ENCODE peak calls at places on chromosomes 11 and 22, in eight cellular contexts. L is fibroblast of lung, O is transverse colon, H is suprapubic skin, U is kidney, Q is endodermal cell, T is body of pancreas, B is A549. I is an unnamed sample.

GRCh38 chr11:62604460-62605130 is 2.9 kb upstream of the MTA2 start:
- DNase-seq in Q (peak; percentile 63), H (no peak), U (no peak), T (no peak), B (peak; percentile 31), L (no peak), O (no peak), I (peak; percentile 41)

GRCh38 chr11:101127699-101128570 is 1.7 kb downstream of the PGR start:
- DNase-seq in O (peak; percentile 28), L (peak; percentile 6), Q (peak; percentile 85), H (peak; percentile 79), B (no peak), U (peak; percentile 87), T (peak; percentile 4), I (no peak)

GRCh38 chr22:43176090-43176489 is 10.8 kb downstream of the TTLL12 start:
- DNase-seq in B (no peak), O (no peak), L (no peak), H (no peak), T (no peak), U (peak; percentile 70), Q (no peak), I (no peak)

GRCh38 chr22:32335471-32335870 is 22.2 kb upstream of the RFPL3 start:
- DNase-seq in T (no peak), B (no peak), L (no peak), Q (no peak), O (no peak), U (no peak), H (no peak), I (no peak)

GRCh38 chr22:42344391-42344861 is 74.0 kb upstream of the TCF20 start:
- DNase-seq in T (no peak), O (no peak), L (peak; percentile 17), U (no peak), H (no peak), Q (peak; percentile 89), B (no peak), I (no peak)

GRCh38 chr11:76598426-76598839 is 72.1 kb downstream of the LRRC32 start:
- DNase-seq in L (peak; percentile 71), Q (peak; percentile 77), U (no peak), O (no peak), T (no peak), H (peak; percentile 77), B (peak; percentile 64), I (no peak)

GRCh38 chr11:95599959-95600586 is 189.5 kb downstream of the FAM76B start:
- DNase-seq in Q (no peak), U (no peak), O (no peak), H (no peak), L (no peak), B (no peak), T (no peak), I (no peak)

GRCh38 chr11:71109186-71109585 is 143.2 kb downstream of the SHANK2 start:
- DNase-seq in O (no peak), Q (no peak), T (no peak), B (no peak), H (no peak), L (no peak), U (no peak), I (no peak)

GRCh38 chr11:88370782-88371181 is 33.2 kb upstream of the CTSC start:
- DNase-seq in O (no peak), Q (no peak), T (no peak), L (no peak), B (no peak), U (no peak), H (no peak), I (no peak)

GRCh38 chr11:16896716-16897115 is 117.5 kb downstream of the PLEKHA7 start:
- DNase-seq in H (no peak), L (no peak), O (no peak), T (no peak), Q (no peak), U (no peak), B (no peak), I (no peak)

GRCh38 chr11:102626686-102627085 is 1.6 kb upstream of the MMP20 start:
- DNase-seq in H (no peak), B (no peak), Q (no peak), O (no peak), T (no peak), U (no peak), L (no peak), I (no peak)

GRCh38 chr22:30890689-30891442 is 77.7 kb downstream of the MORC2 start:
- DNase-seq in O (peak; percentile 41), L (peak; percentile 23), B (peak; percentile 36), U (peak; percentile 77), Q (peak; percentile 91), T (peak; percentile 35), H (peak; percentile 72), I (peak; percentile 32)

GRCh38 chr11:57131080-57131790 is 50.5 kb upstream of the LRRC55 start:
- DNase-seq in L (peak; percentile 10), Q (peak; percentile 93), O (peak; percentile 25), U (no peak), B (peak; percentile 45), H (no peak), T (peak; percentile 20), I (no peak)

GRCh38 chr11:68150029-68150428 is 28.8 kb upstream of the CHKA start:
- DNase-seq in T (peak; percentile 93), Q (no peak), U (no peak), O (no peak), L (peak; percentile 30), B (no peak), H (peak; percentile 48), I (peak; percentile 77)

GRCh38 chr11:134028368-134028920 is 40.4 kb upstream of the JAM3 start:
- DNase-seq in Q (no peak), U (no peak), B (no peak), O (no peak), L (no peak), H (no peak), T (no peak), I (no peak)

GRCh38 chr22:45870011-45870410 is 107.0 kb downstream of the WNT7B start:
- DNase-seq in H (no peak), Q (no peak), L (no peak), B (no peak), T (no peak), U (no peak), O (no peak), I (no peak)

GRCh38 chr11:120532511-120533196 is 21.1 kb downstream of the GRIK4 start:
- DNase-seq in H (no peak), Q (no peak), T (no peak), U (no peak), L (peak; percentile 62), B (no peak), O (no peak), I (no peak)

GRCh38 chr11:124897681-124898680 is at the start of gene ROBO4:
- DNase-seq in L (peak; percentile 92), Q (peak; percentile 60), H (no peak), O (no peak), U (no peak), B (no peak), T (no peak), I (no peak)

GRCh38 chr11:22510741-22511140 is 114.9 kb downstream of the FANCF start:
- DNase-seq in T (no peak), U (no peak), B (no peak), Q (no peak), O (no peak), H (no peak), L (peak; percentile 38), I (no peak)

GRCh38 chr11:13691296-13691899 is 22.9 kb downstream of the FAR1 start:
- DNase-seq in T (no peak), B (no peak), U (no peak), L (peak; percentile 13), O (no peak), Q (no peak), H (no peak), I (no peak)

GRCh38 chr11:13682212-13682611 is 13.7 kb downstream of the FAR1 start:
- DNase-seq in L (peak; percentile 12), U (no peak), H (no peak), O (no peak), Q (no peak), T (no peak), B (no peak), I (no peak)

GRCh38 chr11:13692172-13692571 is 23.7 kb downstream of the FAR1 start:
- DNase-seq in Q (no peak), H (no peak), O (no peak), T (no peak), B (no peak), L (no peak), U (no peak), I (no peak)

GRCh38 chr11:13685461-13686108 is 17.1 kb downstream of the FAR1 start:
- DNase-seq in B (no peak), T (no peak), H (no peak), O (no peak), U (no peak), Q (no peak), L (no peak), I (no peak)

DNA sequence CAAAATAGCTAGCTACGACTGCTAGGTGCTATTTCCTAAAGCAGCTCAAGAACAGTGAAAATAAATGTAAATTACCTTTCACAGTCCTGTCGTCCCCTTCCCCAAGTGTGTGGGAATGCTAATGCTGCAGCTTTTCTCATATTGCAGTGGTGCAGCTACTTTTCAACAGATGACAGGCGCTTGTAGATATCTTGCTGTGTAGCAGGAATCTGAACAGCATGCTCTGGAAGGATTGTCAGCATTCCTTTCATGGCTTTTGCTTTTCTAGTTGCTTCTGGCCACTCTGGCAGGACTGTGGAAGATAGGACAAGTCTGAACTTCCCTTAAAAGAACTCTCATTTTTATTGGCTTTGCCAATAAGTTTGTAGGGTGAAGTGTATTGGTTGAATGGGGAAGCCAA is 18.8 kb downstream of the FAR1 start:
- DNase-seq in L (no peak), B (no peak), Q (no peak), H (no peak), U (no peak), T (no peak), O (no peak), I (no peak)
- H3K4me3 ChIP-seq in L (no peak overlapping the region), B (no peak overlapping the region), Q (peak overlapping the region; percentile 16), H (no peak overlapping the region), U (no peak overlapping the region), T (no peak overlapping the region), O (no peak overlapping the region), I (no peak overlapping the region)

GRCh38 chr22:37503850-37504249 is 15.4 kb downstream of the CARD10 start:
- DNase-seq in H (no peak), L (no peak), T (peak; percentile 74), O (peak; percentile 73), Q (no peak), U (no peak), B (peak; percentile 53), I (no peak)
- H3K4me1 ChIP-seq in H (peaks cover 59% of the 10 kb centered on the region), L (peaks cover 11% of the 10 kb centered on the region), T (peaks cover 72% of the 10 kb centered on the region), O (peaks cover 54% of the 10 kb centered on the region), Q (peaks cover 7% of the 10 kb centered on the region), U (peaks cover 46% of the 10 kb centered on the region), B (peaks cover 62% of the 10 kb centered on the region), I (peaks cover 56% of the 10 kb centered on the region)

GRCh38 chr11:79269923-79270322 is 170.9 kb downstream of the TENM4 start:
- DNase-seq in L (no peak), O (no peak), B (no peak), H (no peak), T (no peak), Q (peak; percentile 87), U (no peak), I (no peak)
- TF ChIP-seq CTCF in L (no peak), O (no peak), B (no peak), H (no peak), T (no peak), Q (peak; percentile 74), U (no peak), I (no peak)

DNA sequence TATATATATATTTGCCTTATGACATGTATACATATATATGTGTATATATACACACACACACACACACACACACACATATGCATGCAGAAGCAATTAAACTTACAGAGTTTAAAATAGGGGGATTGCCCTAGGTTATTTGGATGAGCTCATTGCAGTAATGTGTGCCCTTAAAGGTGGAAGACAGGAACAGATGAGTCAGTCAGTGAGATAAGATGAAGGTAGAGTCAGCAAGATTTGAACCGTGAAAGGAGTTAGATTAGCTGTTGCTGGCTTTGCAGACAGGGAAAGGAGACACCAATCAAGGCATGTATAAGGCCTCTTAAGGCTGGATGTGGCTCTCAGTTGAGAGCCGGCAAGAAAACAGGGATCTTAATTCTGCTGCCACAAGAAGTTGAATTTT is 902.4 kb upstream of the RAG2 start:
- DNase-seq in O (no peak), B (no peak), L (no peak), Q (no peak), U (no peak), H (no peak), T (no peak), I (no peak)
- H3K4me3 ChIP-seq in O (no peak overlapping the region), B (no peak overlapping the region), L (no peak overlapping the region), Q (peak overlapping the region; percentile 53), U (no peak overlapping the region), H (no peak overlapping the region), T (no peak overlapping the region), I (no peak overlapping the region)

I was measured in left lung.